ENCODE peak calls at places on chromosomes 1 and 21, in eight cellular contexts. One of them, this sample, is unnamed.

GRCh38 chr1:224513787-224514209 is 79.2 kb upstream of the WDR26 start:
- DNase-seq in GM12865: peak; percentile 84
- DNase-seq in fibroblast of the conjunctiva: peak; percentile 59
- DNase-seq in activated T-helper 1 cell treated with anti-CD3 and anti-CD28 coated beads, Interleukin-2, amount 50 U/mL, for 16 hours: peak; percentile 85
- DNase-seq in GM03348: peak; percentile 92
- DNase-seq in endodermal cell: peak; percentile 97
- DNase-seq in EL: peak; percentile 79
- DNase-seq in CD8-positive, alpha-beta T cell: peak; percentile 81
- DNase-seq in this sample: no peak

GRCh38 chr1:66353207-66353606 is 180.7 kb upstream of the SGIP1 start:
- DNase-seq in GM12865: no peak
- DNase-seq in fibroblast of the conjunctiva: no peak
- DNase-seq in activated T-helper 1 cell treated with anti-CD3 and anti-CD28 coated beads, Interleukin-2, amount 50 U/mL, for 16 hours: no peak
- DNase-seq in GM03348: no peak
- DNase-seq in endodermal cell: peak; percentile 73
- DNase-seq in EL: no peak
- DNase-seq in CD8-positive, alpha-beta T cell: no peak
- DNase-seq in this sample: no peak

GRCh38 chr1:192489046-192489445 is 86.5 kb upstream of the RGS1 start:
- DNase-seq in GM12865: no peak
- DNase-seq in fibroblast of the conjunctiva: no peak
- DNase-seq in activated T-helper 1 cell treated with anti-CD3 and anti-CD28 coated beads, Interleukin-2, amount 50 U/mL, for 16 hours: no peak
- DNase-seq in GM03348: peak; percentile 24
- DNase-seq in endodermal cell: no peak
- DNase-seq in EL: peak; percentile 60
- DNase-seq in CD8-positive, alpha-beta T cell: no peak
- DNase-seq in this sample: no peak

GRCh38 chr1:59994302-59995198 is 68.0 kb upstream of the CYP2J2 start:
- DNase-seq in GM12865: no peak
- DNase-seq in fibroblast of the conjunctiva: peak; percentile 12
- DNase-seq in activated T-helper 1 cell treated with anti-CD3 and anti-CD28 coated beads, Interleukin-2, amount 50 U/mL, for 16 hours: no peak
- DNase-seq in GM03348: peak; percentile 46
- DNase-seq in endodermal cell: no peak
- DNase-seq in EL: peak; percentile 55
- DNase-seq in CD8-positive, alpha-beta T cell: no peak
- DNase-seq in this sample: no peak

GRCh38 chr1:7847599-7847998 is 5.3 kb downstream of the UTS2 start:
- DNase-seq in GM12865: no peak
- DNase-seq in fibroblast of the conjunctiva: peak; percentile 71
- DNase-seq in activated T-helper 1 cell treated with anti-CD3 and anti-CD28 coated beads, Interleukin-2, amount 50 U/mL, for 16 hours: no peak
- DNase-seq in GM03348: peak; percentile 62
- DNase-seq in endodermal cell: no peak
- DNase-seq in EL: peak; percentile 55
- DNase-seq in CD8-positive, alpha-beta T cell: no peak
- DNase-seq in this sample: peak; percentile 44

GRCh38 chr1:154431586-154432373 is 26.6 kb downstream of the IL6R start:
- DNase-seq in GM12865: no peak
- DNase-seq in fibroblast of the conjunctiva: peak; percentile 67
- DNase-seq in activated T-helper 1 cell treated with anti-CD3 and anti-CD28 coated beads, Interleukin-2, amount 50 U/mL, for 16 hours: no peak
- DNase-seq in GM03348: peak; percentile 88
- DNase-seq in endodermal cell: peak; percentile 38
- DNase-seq in EL: peak; percentile 98
- DNase-seq in CD8-positive, alpha-beta T cell: no peak
- DNase-seq in this sample: peak; percentile 79

GRCh38 chr1:162942903-162943567 is 82.1 kb upstream of the CCDC190 start:
- DNase-seq in GM12865: no peak
- DNase-seq in fibroblast of the conjunctiva: peak; percentile 8
- DNase-seq in activated T-helper 1 cell treated with anti-CD3 and anti-CD28 coated beads, Interleukin-2, amount 50 U/mL, for 16 hours: no peak
- DNase-seq in GM03348: peak; percentile 11
- DNase-seq in endodermal cell: no peak
- DNase-seq in EL: no peak
- DNase-seq in CD8-positive, alpha-beta T cell: no peak
- DNase-seq in this sample: no peak

GRCh38 chr1:244970236-244970652 is 105.9 kb upstream of the HNRNPU start:
- DNase-seq in GM12865: peak; percentile 89
- DNase-seq in fibroblast of the conjunctiva: peak; percentile 69
- DNase-seq in activated T-helper 1 cell treated with anti-CD3 and anti-CD28 coated beads, Interleukin-2, amount 50 U/mL, for 16 hours: no peak
- DNase-seq in GM03348: no peak
- DNase-seq in endodermal cell: peak; percentile 96
- DNase-seq in EL: peak; percentile 77
- DNase-seq in CD8-positive, alpha-beta T cell: no peak
- DNase-seq in this sample: peak; percentile 20

GRCh38 chr1:31800677-31800967 is 15.2 kb downstream of the SPOCD1 start:
- DNase-seq in GM12865: no peak
- DNase-seq in fibroblast of the conjunctiva: no peak
- DNase-seq in activated T-helper 1 cell treated with anti-CD3 and anti-CD28 coated beads, Interleukin-2, amount 50 U/mL, for 16 hours: no peak
- DNase-seq in GM03348: no peak
- DNase-seq in endodermal cell: no peak
- DNase-seq in EL: no peak
- DNase-seq in CD8-positive, alpha-beta T cell: no peak
- DNase-seq in this sample: no peak

GRCh38 chr1:56516539-56517252 is 62.7 kb downstream of the PLPP3 start:
- DNase-seq in GM12865: peak; percentile 79
- DNase-seq in fibroblast of the conjunctiva: peak; percentile 28
- DNase-seq in activated T-helper 1 cell treated with anti-CD3 and anti-CD28 coated beads, Interleukin-2, amount 50 U/mL, for 16 hours: no peak
- DNase-seq in GM03348: peak; percentile 39
- DNase-seq in endodermal cell: peak; percentile 68
- DNase-seq in EL: peak; percentile 46
- DNase-seq in CD8-positive, alpha-beta T cell: no peak
- DNase-seq in this sample: no peak

GRCh38 chr1:30845891-30846290 is 62.7 kb downstream of the SDC3 start:
- DNase-seq in GM12865: no peak
- DNase-seq in fibroblast of the conjunctiva: no peak
- DNase-seq in activated T-helper 1 cell treated with anti-CD3 and anti-CD28 coated beads, Interleukin-2, amount 50 U/mL, for 16 hours: no peak
- DNase-seq in GM03348: no peak
- DNase-seq in endodermal cell: peak; percentile 76
- DNase-seq in EL: no peak
- DNase-seq in CD8-positive, alpha-beta T cell: no peak
- DNase-seq in this sample: no peak

GRCh38 chr1:10292188-10292587 is 81.8 kb downstream of the KIF1B start:
- DNase-seq in GM12865: no peak
- DNase-seq in fibroblast of the conjunctiva: no peak
- DNase-seq in activated T-helper 1 cell treated with anti-CD3 and anti-CD28 coated beads, Interleukin-2, amount 50 U/mL, for 16 hours: no peak
- DNase-seq in GM03348: no peak
- DNase-seq in endodermal cell: no peak
- DNase-seq in EL: no peak
- DNase-seq in CD8-positive, alpha-beta T cell: no peak
- DNase-seq in this sample: no peak

GRCh38 chr1:187605736-187606135 is 777.0 kb downstream of the PLA2G4A start:
- DNase-seq in GM12865: no peak
- DNase-seq in fibroblast of the conjunctiva: no peak
- DNase-seq in activated T-helper 1 cell treated with anti-CD3 and anti-CD28 coated beads, Interleukin-2, amount 50 U/mL, for 16 hours: no peak
- DNase-seq in GM03348: no peak
- DNase-seq in endodermal cell: no peak
- DNase-seq in EL: no peak
- DNase-seq in CD8-positive, alpha-beta T cell: no peak
- DNase-seq in this sample: no peak

GRCh38 chr1:117976381-117976780 is 46.8 kb downstream of the WDR3 start:
- DNase-seq in GM12865: no peak
- DNase-seq in fibroblast of the conjunctiva: no peak
- DNase-seq in activated T-helper 1 cell treated with anti-CD3 and anti-CD28 coated beads, Interleukin-2, amount 50 U/mL, for 16 hours: no peak
- DNase-seq in GM03348: no peak
- DNase-seq in endodermal cell: no peak
- DNase-seq in EL: no peak
- DNase-seq in CD8-positive, alpha-beta T cell: no peak
- DNase-seq in this sample: no peak

GRCh38 chr1:57494679-57495078 is 70.8 kb upstream of the DAB1 start:
- DNase-seq in GM12865: no peak
- DNase-seq in fibroblast of the conjunctiva: no peak
- DNase-seq in activated T-helper 1 cell treated with anti-CD3 and anti-CD28 coated beads, Interleukin-2, amount 50 U/mL, for 16 hours: no peak
- DNase-seq in GM03348: no peak
- DNase-seq in endodermal cell: no peak
- DNase-seq in EL: no peak
- DNase-seq in CD8-positive, alpha-beta T cell: no peak
- DNase-seq in this sample: no peak

GRCh38 chr1:201710632-201711031 is 118.3 kb upstream of the IPO9 start:
- DNase-seq in GM12865: no peak
- DNase-seq in fibroblast of the conjunctiva: no peak
- DNase-seq in activated T-helper 1 cell treated with anti-CD3 and anti-CD28 coated beads, Interleukin-2, amount 50 U/mL, for 16 hours: no peak
- DNase-seq in GM03348: no peak
- DNase-seq in endodermal cell: no peak
- DNase-seq in EL: no peak
- DNase-seq in CD8-positive, alpha-beta T cell: no peak
- DNase-seq in this sample: no peak

GRCh38 chr1:103489881-103490280 is 35.6 kb upstream of the RNPC3 start:
- DNase-seq in GM12865: no peak
- DNase-seq in fibroblast of the conjunctiva: peak; percentile 12
- DNase-seq in activated T-helper 1 cell treated with anti-CD3 and anti-CD28 coated beads, Interleukin-2, amount 50 U/mL, for 16 hours: no peak
- DNase-seq in GM03348: peak; percentile 2
- DNase-seq in endodermal cell: no peak
- DNase-seq in EL: peak; percentile 21
- DNase-seq in CD8-positive, alpha-beta T cell: no peak
- DNase-seq in this sample: no peak

GRCh38 chr1:24205701-24206464 is 18.8 kb upstream of the IFNLR1 start:
- DNase-seq in GM12865: no peak
- DNase-seq in fibroblast of the conjunctiva: no peak
- DNase-seq in activated T-helper 1 cell treated with anti-CD3 and anti-CD28 coated beads, Interleukin-2, amount 50 U/mL, for 16 hours: no peak
- DNase-seq in GM03348: no peak
- DNase-seq in endodermal cell: no peak
- DNase-seq in EL: no peak
- DNase-seq in CD8-positive, alpha-beta T cell: no peak
- DNase-seq in this sample: no peak

GRCh38 chr1:156162430-156163037 is 9.1 kb downstream of the SEMA4A start:
- DNase-seq in GM12865: no peak
- DNase-seq in fibroblast of the conjunctiva: no peak
- DNase-seq in activated T-helper 1 cell treated with anti-CD3 and anti-CD28 coated beads, Interleukin-2, amount 50 U/mL, for 16 hours: no peak
- DNase-seq in GM03348: no peak
- DNase-seq in endodermal cell: no peak
- DNase-seq in EL: no peak
- DNase-seq in CD8-positive, alpha-beta T cell: no peak
- DNase-seq in this sample: no peak

GRCh38 chr21:42245348-42246185 is 26.6 kb downstream of the ABCG1 start:
- DNase-seq in GM12865: no peak
- DNase-seq in fibroblast of the conjunctiva: no peak
- DNase-seq in activated T-helper 1 cell treated with anti-CD3 and anti-CD28 coated beads, Interleukin-2, amount 50 U/mL, for 16 hours: no peak
- DNase-seq in GM03348: no peak
- DNase-seq in endodermal cell: no peak
- DNase-seq in EL: no peak
- DNase-seq in CD8-positive, alpha-beta T cell: no peak
- DNase-seq in this sample: no peak

GRCh38 chr1:182133181-182133580 is 71.7 kb upstream of the ZNF648 start:
- DNase-seq in GM12865: no peak
- DNase-seq in fibroblast of the conjunctiva: no peak
- DNase-seq in activated T-helper 1 cell treated with anti-CD3 and anti-CD28 coated beads, Interleukin-2, amount 50 U/mL, for 16 hours: no peak
- DNase-seq in GM03348: no peak
- DNase-seq in endodermal cell: no peak
- DNase-seq in EL: no peak
- DNase-seq in CD8-positive, alpha-beta T cell: no peak
- DNase-seq in this sample: no peak

GRCh38 chr1:177948336-177948972 is 21.4 kb downstream of the SEC16B start:
- DNase-seq in GM12865: peak; percentile 55
- DNase-seq in fibroblast of the conjunctiva: peak; percentile 46
- DNase-seq in activated T-helper 1 cell treated with anti-CD3 and anti-CD28 coated beads, Interleukin-2, amount 50 U/mL, for 16 hours: no peak
- DNase-seq in GM03348: peak; percentile 81
- DNase-seq in endodermal cell: peak; percentile 89
- DNase-seq in EL: peak; percentile 72
- DNase-seq in CD8-positive, alpha-beta T cell: no peak
- DNase-seq in this sample: no peak

GRCh38 chr1:212600980-212601379 is 7.6 kb upstream of the ATF3 start:
- DNase-seq in GM12865: no peak
- DNase-seq in fibroblast of the conjunctiva: no peak
- DNase-seq in activated T-helper 1 cell treated with anti-CD3 and anti-CD28 coated beads, Interleukin-2, amount 50 U/mL, for 16 hours: no peak
- DNase-seq in GM03348: peak; percentile 21
- DNase-seq in endodermal cell: peak; percentile 2
- DNase-seq in EL: no peak
- DNase-seq in CD8-positive, alpha-beta T cell: no peak
- DNase-seq in this sample: no peak

GRCh38 chr1:38990401-38990745 is 703 bp upstream of the AKIRIN1 start:
- DNase-seq in GM12865: no peak
- DNase-seq in fibroblast of the conjunctiva: no peak
- DNase-seq in activated T-helper 1 cell treated with anti-CD3 and anti-CD28 coated beads, Interleukin-2, amount 50 U/mL, for 16 hours: no peak
- DNase-seq in GM03348: peak; percentile 31
- DNase-seq in endodermal cell: no peak
- DNase-seq in EL: peak; percentile 30
- DNase-seq in CD8-positive, alpha-beta T cell: no peak
- DNase-seq in this sample: no peak

GRCh38 chr1:41884256-41885240 is 34.2 kb downstream of the HIVEP3 start:
- DNase-seq in GM12865: no peak
- DNase-seq in fibroblast of the conjunctiva: no peak
- DNase-seq in activated T-helper 1 cell treated with anti-CD3 and anti-CD28 coated beads, Interleukin-2, amount 50 U/mL, for 16 hours: no peak
- DNase-seq in GM03348: no peak
- DNase-seq in endodermal cell: peak; percentile 65
- DNase-seq in EL: no peak
- DNase-seq in CD8-positive, alpha-beta T cell: no peak
- DNase-seq in this sample: no peak